ENCODE peak calls at places on chromosomes 7 and 10, in four cellular contexts. X, W, N and Y are unnamed samples.

GRCh38 chr7:118152149-118152548 is 31.8 kb upstream of the LSM8 start:
- DNase-seq in W (no peak), N (no peak), X (no peak), Y (no peak)

GRCh38 chr10:100158044-100158805 is 27.6 kb downstream of the ERLIN1 start:
- DNase-seq in N (no peak), X (no peak), W (no peak), Y (no peak)

GRCh38 chr7:143367972-143368371 is 5.5 kb upstream of the FAM131B start:
- DNase-seq in X (no peak), W (peak; percentile 94), N (peak; percentile 55), Y (peak; percentile 44)

GRCh38 chr10:44424953-44425352 is 40.1 kb upstream of the CXCL12 start:
- DNase-seq in W (no peak), N (no peak), X (no peak), Y (no peak)

GRCh38 chr10:22597142-22597541 is 117.2 kb downstream of the PIP4K2A start:
- DNase-seq in X (no peak), N (peak; percentile 70), W (peak; percentile 61), Y (no peak)

GRCh38 chr7:99379043-99379577 is 4.6 kb downstream of the ARPC1B start:
- DNase-seq in W (peak; percentile 90), N (peak; percentile 88), X (no peak), Y (peak; percentile 81)

GRCh38 chr10:61024801-61025201 is 80.8 kb upstream of the RHOBTB1 start:
- DNase-seq in X (no peak), N (peak; percentile 26), W (peak; percentile 8), Y (no peak)

GRCh38 chr7:47197508-47197907 is 384.4 kb downstream of the TNS3 start:
- DNase-seq in X (no peak), W (no peak), N (no peak), Y (no peak)

GRCh38 chr10:127278001-127278400 is 81.6 kb upstream of the INSYN2A start:
- DNase-seq in W (peak; percentile 59), N (peak; percentile 30), X (no peak), Y (peak; percentile 96)

GRCh38 chr7:115005942-115006341 is 84.0 kb downstream of the MDFIC start:
- DNase-seq in X (no peak), W (no peak), N (no peak), Y (peak; percentile 12)

GRCh38 chr7:2719007-2719406 is 31.0 kb downstream of the AMZ1 start:
- DNase-seq in X (no peak), W (peak; percentile 26), N (no peak), Y (no peak)

GRCh38 chr7:105653441-105654005 is 72.2 kb upstream of the EFCAB10 start:
- DNase-seq in W (no peak), N (no peak), X (no peak), Y (no peak)

GRCh38 chr7:11831727-11832495 is at the start of gene THSD7A:
- DNase-seq in X (peak; percentile 42), W (peak; percentile 30), N (peak; percentile 23), Y (peak; percentile 70)

GRCh38 chr7:92586403-92586802 is 3.8 kb downstream of the FAM133B start:
- DNase-seq in N (peak; percentile 53), W (no peak), X (no peak), Y (no peak)

GRCh38 chr10:113517165-113517892 is 35.5 kb upstream of the HABP2 start:
- DNase-seq in N (no peak), W (no peak), X (no peak), Y (no peak)

GRCh38 chr7:44379366-44380178 is 54.2 kb upstream of the CAMK2B start:
- DNase-seq in X (no peak), N (peak; percentile 41), W (peak; percentile 80), Y (peak; percentile 24)

GRCh38 chr10:122435212-122435827 is 19.1 kb upstream of the ARMS2 start:
- DNase-seq in X (no peak), N (peak; percentile 50), W (no peak), Y (no peak)

GRCh38 chr7:39637400-39637799 is 14.0 kb downstream of the RALA start:
- DNase-seq in X (no peak), N (no peak), W (no peak), Y (no peak)

GRCh38 chr7:133355822-133356221 is 102.9 kb downstream of the EXOC4 start:
- DNase-seq in N (no peak), X (no peak), W (no peak), Y (no peak)

GRCh38 chr7:157111311-157111710 is 27.4 kb upstream of the UBE3C start:
- DNase-seq in W (no peak), X (no peak), N (no peak), Y (no peak)

GRCh38 chr10:6988654-6989053 is 408.6 kb upstream of the PRKCQ start:
- DNase-seq in N (no peak), W (no peak), X (no peak), Y (no peak)

GRCh38 chr7:50710441-50711154 is 72.1 kb downstream of the GRB10 start:
- DNase-seq in W (no peak), N (no peak), X (no peak), Y (no peak)

GRCh38 chr10:132603851-132604533 is 66.4 kb downstream of the INPP5A start:
- DNase-seq in N (no peak), X (no peak), W (no peak), Y (no peak)

GRCh38 chr10:62047960-62048383 is 146.5 kb downstream of the ARID5B start:
- DNase-seq in N (no peak), X (no peak), W (no peak), Y (no peak)

GRCh38 chr10:70433581-70434280 is 7.8 kb downstream of the NODAL start:
- DNase-seq in N (peak; percentile 40), X (no peak), W (no peak), Y (no peak)

GRCh38 chr7:40300146-40300655 is 165.4 kb downstream of the SUGCT start:
- DNase-seq in W (no peak), X (no peak), N (no peak), Y (no peak)

GRCh38 chr10:22325272-22325947 is 4.5 kb downstream of the BMI1 start:
- DNase-seq in X (peak; percentile 36), N (peak; percentile 79), W (peak; percentile 40), Y (peak; percentile 66)

GRCh38 chr7:50920031-50920635 is 137.4 kb upstream of the GRB10 start:
- DNase-seq in X (no peak), N (no peak), W (peak; percentile 18), Y (no peak)

GRCh38 chr7:138610671-138611170 is 90.4 kb downstream of the SVOPL start:
- DNase-seq in W (no peak), N (no peak), X (no peak), Y (no peak)